ENCODE peak calls at places on chromosomes 13 and 19, in six cellular contexts. V is Daoy, G is AG04449, L is fibroblast of the conjunctiva, P is head of caudate nucleus, A is GM12864. E is an unnamed sample.
A peak's percentile ranks its signal among the peaks of the same experiment; 100 is the strongest.

GRCh38 chr19:45469835-45470146 is 2.0 kb downstream of the FOSB start:
- DNase-seq in V (no peak), G (no peak), L (no peak), P (peak; percentile 88), A (peak; percentile 60), E (no peak)

GRCh38 chr13:39448831-39449230 is 154.2 kb downstream of the LHFPL6 start:
- DNase-seq in V (no peak), G (no peak), L (peak; percentile 40), P (no peak), A (no peak), E (no peak)

GRCh38 chr19:58154287-58154678 is 3.7 kb upstream of the ZNF329 start:
- DNase-seq in V (peak; percentile 14), G (no peak), L (peak; percentile 33), P (peak; percentile 14), A (no peak), E (peak; percentile 35)

GRCh38 chr19:28710278-28710677 is 502.7 kb downstream of the UQCRFS1 start:
- DNase-seq in V (peak; percentile 53), G (peak; percentile 19), L (peak; percentile 69), P (no peak), A (peak; percentile 0), E (no peak)

GRCh38 chr13:51557875-51558604 is 26.2 kb upstream of the WDFY2 start:
- DNase-seq in V (peak; percentile 68), G (peak; percentile 59), L (peak; percentile 37), P (no peak), A (no peak), E (no peak)

GRCh38 chr13:107765724-107766436 is 449.5 kb downstream of the LIG4 start:
- DNase-seq in V (no peak), G (no peak), L (no peak), P (no peak), A (no peak), E (no peak)

GRCh38 chr13:114199961-114200672 is 21.1 kb downstream of the CFAP97D2 start:
- DNase-seq in V (no peak), G (no peak), L (no peak), P (no peak), A (no peak), E (no peak)

GRCh38 chr13:30020726-30021312 is 170.4 kb upstream of the UBL3 start:
- DNase-seq in V (no peak), G (no peak), L (no peak), P (no peak), A (no peak), E (no peak)

GRCh38 chr19:27794444-27795042 is 1418.4 kb downstream of the UQCRFS1 start:
- DNase-seq in V (peak; percentile 26), G (no peak), L (no peak), P (no peak), A (no peak), E (no peak)

GRCh38 chr13:112907286-112907685 is 61.7 kb upstream of the MCF2L start:
- DNase-seq in V (no peak), G (no peak), L (no peak), P (no peak), A (no peak), E (no peak)

GRCh38 chr13:22064854-22065646 is 394.2 kb downstream of the FGF9 start:
- DNase-seq in V (peak; percentile 44), G (no peak), L (no peak), P (no peak), A (no peak), E (no peak)

GRCh38 chr19:38290631-38291147 is 13.4 kb upstream of the C19orf33 start:
- DNase-seq in V (peak; percentile 96), G (peak; percentile 71), L (no peak), P (no peak), A (no peak), E (no peak)

GRCh38 chr13:77489566-77490337 is 45.8 kb upstream of the SCEL start:
- DNase-seq in V (no peak), G (no peak), L (no peak), P (no peak), A (no peak), E (no peak)

GRCh38 chr13:37448072-37448471 is 150.5 kb downstream of the POSTN start:
- DNase-seq in V (no peak), G (no peak), L (no peak), P (no peak), A (no peak), E (no peak)

GRCh38 chr13:39823063-39823713 is 167.7 kb downstream of the COG6 start:
- DNase-seq in V (no peak), G (no peak), L (no peak), P (no peak), A (no peak), E (no peak)

GRCh38 chr13:21221268-21221667 is 44.8 kb downstream of the MRPL57 start:
- DNase-seq in V (no peak), G (no peak), L (no peak), P (no peak), A (no peak), E (no peak)

GRCh38 chr19:47112166-47112663 is 1.4 kb downstream of the ZC3H4 start:
- DNase-seq in V (peak; percentile 92), G (no peak), L (peak; percentile 89), P (peak; percentile 89), A (peak; percentile 72), E (peak; percentile 90)

GRCh38 chr13:23289917-23290357 is 109.2 kb downstream of the SGCG start:
- DNase-seq in V (peak; percentile 2), G (peak; percentile 19), L (peak; percentile 23), P (no peak), A (no peak), E (no peak)

GRCh38 chr19:55069137-55069858 is 6.3 kb upstream of the RDH13 start:
- DNase-seq in V (peak; percentile 73), G (no peak), L (no peak), P (no peak), A (peak; percentile 24), E (peak; percentile 86)

GRCh38 chr19:10518444-10519361 is 1.5 kb upstream of the S1PR5 start:
- DNase-seq in V (no peak), G (no peak), L (no peak), P (no peak), A (no peak), E (no peak)

E was measured in colonic mucosa.